ENCODE peak calls at places on chromosomes 5 and 9, in nine cellular contexts. U, S, E, R, X, V, B, M and N are unnamed samples.

GRCh38 chr5:140481758-140482157 is 65.7 kb upstream of the EIF4EBP3 start:
- DNase-seq in E (no peak), S (peak; percentile 35), V (peak; percentile 19), X (no peak), M (no peak), U (peak; percentile 74), B (no peak), R (no peak), N (no peak)

GRCh38 chr9:122370869-122371467 is at the start of gene PTGS1:
- DNase-seq in M (peak; percentile 53), X (peak; percentile 60), E (peak; percentile 86), S (no peak), V (no peak), R (peak; percentile 73), U (peak; percentile 80), B (no peak), N (no peak)

GRCh38 chr5:51242453-51242852 is 140.8 kb upstream of the ISL1 start:
- DNase-seq in X (no peak), S (no peak), E (no peak), R (no peak), B (no peak), M (peak; percentile 41), U (no peak), V (no peak), N (no peak)

GRCh38 chr5:78586251-78586650 is 62.3 kb downstream of the LHFPL2 start:
- DNase-seq in X (no peak), M (peak; percentile 99), U (peak; percentile 98), S (peak; percentile 90), V (peak; percentile 99), E (no peak), R (no peak), B (no peak), N (no peak)

GRCh38 chr5:176415240-176416122 is 858 bp downstream of the CLTB start:
- DNase-seq in E (peak; percentile 81), S (no peak), R (peak; percentile 34), M (peak; percentile 75), X (no peak), U (peak; percentile 56), V (peak; percentile 50), B (no peak), N (peak; percentile 45)

GRCh38 chr5:66967826-66968262 is 228.8 kb downstream of the CD180 start:
- DNase-seq in U (peak; percentile 61), S (no peak), V (no peak), E (no peak), B (no peak), X (no peak), M (peak; percentile 36), R (no peak), N (no peak)

GRCh38 chr5:159444441-159445082 is 114.3 kb upstream of the IL12B start:
- DNase-seq in R (peak; percentile 50), S (peak; percentile 38), X (no peak), V (peak; percentile 69), M (peak; percentile 71), B (no peak), U (peak; percentile 76), E (no peak), N (no peak)

GRCh38 chr9:122126340-122127333 is 32.9 kb downstream of the NDUFA8 start:
- DNase-seq in B (no peak), U (peak; percentile 46), E (peak; percentile 62), X (no peak), M (peak; percentile 49), S (no peak), V (no peak), R (no peak), N (no peak)

GRCh38 chr9:117616436-117616835 is 87.8 kb upstream of the TLR4 start:
- DNase-seq in E (no peak), B (no peak), X (peak; percentile 15), M (no peak), R (no peak), S (no peak), V (no peak), U (no peak), N (no peak)

GRCh38 chr5:55172937-55173695 is at the start of gene CDC20B:
- DNase-seq in V (peak; percentile 76), B (peak; percentile 33), S (no peak), E (peak; percentile 78), U (peak; percentile 77), R (peak; percentile 94), X (peak; percentile 87), M (peak; percentile 80), N (peak; percentile 81)

GRCh38 chr9:81492710-81493447 is 196.5 kb downstream of the TLE1 start:
- DNase-seq in B (no peak), E (no peak), X (no peak), U (peak; percentile 95), M (peak; percentile 93), R (no peak), V (peak; percentile 92), S (peak; percentile 90), N (no peak)

GRCh38 chr9:25857167-25857566 is 178.9 kb upstream of the TUSC1 start:
- DNase-seq in V (no peak), U (no peak), S (no peak), R (no peak), X (no peak), B (no peak), M (no peak), E (no peak), N (no peak)

GRCh38 chr5:132298813-132299212 is 4.6 kb downstream of the SLC22A4 start:
- DNase-seq in M (no peak), E (no peak), B (no peak), R (no peak), X (no peak), U (no peak), S (no peak), V (no peak), N (no peak)

GRCh38 chr5:122007445-122008010 is 45.8 kb downstream of the SRFBP1 start:
- DNase-seq in E (no peak), V (no peak), S (no peak), R (no peak), M (no peak), U (no peak), X (no peak), B (no peak), N (no peak)

GRCh38 chr9:131349881-131350563 is 43.9 kb upstream of the PRRC2B start:
- DNase-seq in R (peak; percentile 92), S (peak; percentile 65), B (peak; percentile 75), M (peak; percentile 85), X (peak; percentile 94), V (peak; percentile 88), U (peak; percentile 90), E (peak; percentile 94), N (peak; percentile 77)

GRCh38 chr5:10502130-10502529 is 60.5 kb downstream of the ROPN1L start:
- DNase-seq in E (no peak), X (no peak), M (no peak), B (no peak), V (no peak), S (no peak), U (no peak), R (no peak), N (no peak)
- TF ChIP-seq CTCF in E (no peak), X (no peak), M (no peak), B (no peak), V (no peak), S (no peak), U (no peak), R (no peak), N (no peak)

DNA sequence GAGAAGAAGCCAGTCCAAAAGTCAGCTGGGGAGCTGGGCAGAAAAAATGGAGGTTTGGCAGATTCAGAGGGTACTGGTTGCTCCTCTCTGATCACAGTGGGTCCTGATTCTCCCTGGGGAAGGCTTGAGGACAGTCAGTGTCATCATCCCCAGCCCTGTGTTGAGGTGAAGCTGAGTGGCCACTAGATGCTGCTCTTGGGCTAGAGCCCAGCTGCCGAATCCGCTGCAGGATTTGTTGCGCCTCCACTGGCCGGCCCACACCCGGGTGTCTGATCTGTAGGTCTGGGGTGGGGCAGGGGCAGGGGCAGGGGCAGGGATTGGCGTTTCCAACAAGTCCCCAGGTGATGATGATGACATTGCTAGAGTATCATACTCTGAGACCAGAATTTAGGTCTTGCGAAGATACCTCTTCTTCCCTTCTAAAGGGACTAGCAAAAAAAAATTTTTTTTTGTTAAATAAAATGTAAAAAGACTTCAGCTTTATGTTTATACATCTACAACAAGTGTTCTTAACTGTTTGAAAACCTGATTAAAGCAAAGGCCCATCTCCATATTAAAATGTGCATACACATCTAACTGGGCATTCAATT is 106.8 kb downstream of the PDE6A start:
- DNase-seq in V (peak; percentile 72), M (peak; percentile 80), X (peak; percentile 82), R (no peak), B (no peak), U (peak; percentile 77), S (peak; percentile 34), E (no peak), N (peak; percentile 42)
- TF ChIP-seq CTCF in V (peak; percentile 92), M (peak; percentile 91), X (peak; percentile 54), R (no peak), B (no peak), U (peak; percentile 87), S (peak; percentile 90), E (peak; percentile 11), N (peak; percentile 56)

GRCh38 chr9:71780953-71781352 is 12.6 kb upstream of the CEMIP2 start:
- DNase-seq in X (no peak), B (no peak), M (no peak), R (no peak), E (no peak), V (no peak), S (no peak), U (no peak), N (no peak)

GRCh38 chr9:71778085-71778484 is 9.8 kb upstream of the CEMIP2 start:
- DNase-seq in R (no peak), U (no peak), S (no peak), B (no peak), V (no peak), X (no peak), M (no peak), E (no peak), N (no peak)

GRCh38 chr9:71781391-71781790 is 13.1 kb upstream of the CEMIP2 start:
- DNase-seq in U (no peak), M (no peak), X (no peak), R (peak; percentile 25), E (no peak), B (no peak), V (no peak), S (no peak), N (no peak)

DNA sequence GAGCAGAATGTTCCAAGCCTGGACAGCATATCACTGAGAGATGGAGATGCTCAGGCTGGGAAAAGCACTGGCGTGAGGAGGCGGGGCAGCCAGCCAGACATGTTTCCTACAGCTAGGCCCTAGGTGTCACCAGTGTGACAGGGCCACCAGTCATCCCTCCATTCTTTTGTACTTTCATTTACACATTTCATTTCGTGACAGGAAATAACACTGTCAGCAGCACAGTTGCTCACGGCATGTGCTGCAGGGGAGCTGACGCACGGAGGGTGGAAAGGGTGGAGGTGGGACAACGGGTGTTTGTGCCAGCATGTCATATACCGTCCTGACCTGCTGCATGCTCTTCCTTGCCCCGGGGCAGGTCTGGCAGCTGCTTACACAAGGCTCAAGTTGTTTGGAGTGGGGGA is 14.8 kb upstream of the CEMIP2 start:
- DNase-seq in B (peak; percentile 77), R (peak; percentile 31), S (no peak), M (peak; percentile 94), E (no peak), U (no peak), V (no peak), X (peak; percentile 21), N (no peak)
- TF ChIP-seq CTCF in B (peak; percentile 51), R (peak; percentile 38), S (no peak), M (no peak), E (no peak), U (no peak), V (no peak), X (no peak), N (no peak)

DNA sequence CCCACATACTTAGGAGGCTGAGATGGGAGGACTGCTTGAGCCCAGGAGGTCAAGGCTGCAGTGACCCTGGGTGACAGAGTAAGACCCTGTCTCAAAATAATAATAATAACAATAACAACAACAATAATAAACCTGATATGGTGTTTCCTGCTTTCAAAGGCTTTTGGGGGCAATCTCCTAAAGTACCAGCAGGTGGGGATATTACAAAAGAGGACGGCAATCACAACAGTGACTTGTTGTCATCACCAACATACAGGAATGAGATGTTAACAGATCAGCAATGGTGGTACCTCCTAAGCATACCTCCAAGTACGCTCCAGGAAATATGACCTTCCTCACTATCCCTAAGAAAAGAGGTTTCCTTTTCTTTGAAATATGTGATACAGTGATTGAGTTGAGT is 91.1 kb upstream of the RNF180 start:
- DNase-seq in M (peak; percentile 63), S (no peak), R (peak; percentile 37), B (no peak), V (peak; percentile 8), E (no peak), U (peak; percentile 42), X (no peak), N (no peak)
- TF ChIP-seq CTCF in M (peak; percentile 76), S (peak; percentile 63), R (peak; percentile 50), B (no peak), V (peak; percentile 50), E (no peak), U (peak; percentile 59), X (peak; percentile 67), N (peak; percentile 50)